ENCODE peak calls at places on chromosomes 13 and 19, in five cellular contexts. D is neuronal stem cell, P is trophoblast cell, G is H1, M is mesenchymal stem cell. U is an unnamed sample.

GRCh38 chr13:30907167-30907761 is 1.2 kb downstream of the MEDAG start:
- DNase-seq in D (no peak), P (no peak), G (no peak), M (peak), U (no peak)

GRCh38 chr19:27865927-27866777 is 1346.8 kb downstream of the UQCRFS1 start:
- DNase-seq in D (no peak), P (no peak), G (no peak), M (no peak), U (no peak)

GRCh38 chr19:10535613-10536012 is 8.1 kb upstream of the ATG4D start:
- DNase-seq in D (no peak), P (no peak), G (no peak), M (peak), U (no peak)

GRCh38 chr19:33670398-33670797 is 48.6 kb downstream of the CHST8 start:
- DNase-seq in D (no peak), P (no peak), G (no peak), M (no peak), U (no peak)

GRCh38 chr19:2270572-2271515 is 11.1 kb downstream of the PEAK3 start:
- DNase-seq in D (no peak), P (peak), G (no peak), M (peak), U (no peak)

GRCh38 chr13:30872685-30873443 is 33.2 kb upstream of the MEDAG start:
- DNase-seq in D (peak), P (peak), G (no peak), M (peak), U (peak)

GRCh38 chr13:78875792-78876580 is 217.0 kb upstream of the OBI1 start:
- DNase-seq in D (no peak), P (no peak), G (peak), M (no peak), U (peak)

GRCh38 chr19:40139533-40140287 is 49.0 kb upstream of the ZNF780A start:
- DNase-seq in D (peak), P (no peak), G (no peak), M (peak), U (no peak)

GRCh38 chr13:26601669-26602068 is 44.2 kb downstream of the WASF3 start:
- DNase-seq in D (no peak), P (no peak), G (no peak), M (peak), U (no peak)

GRCh38 chr13:51632643-51633357 is 48.5 kb downstream of the WDFY2 start:
- DNase-seq in D (peak), P (no peak), G (no peak), M (no peak), U (peak)

GRCh38 chr13:60139272-60139671 is 24.5 kb downstream of the DIAPH3 start:
- DNase-seq in D (no peak), P (no peak), G (no peak), M (no peak), U (no peak)

GRCh38 chr13:71610876-71611275 is 256.1 kb downstream of the DACH1 start:
- DNase-seq in D (no peak), P (no peak), G (no peak), M (peak), U (no peak)

GRCh38 chr13:97211986-97212385 is 10.1 kb upstream of the MBNL2 start:
- DNase-seq in D (no peak), P (peak), G (no peak), M (no peak), U (no peak)

GRCh38 chr19:971795-972194 is 12.3 kb upstream of the WDR18 start:
- DNase-seq in D (no peak), P (no peak), G (no peak), M (no peak), U (no peak)
- H2BK12ac ChIP-seq in D (no peak), P (no peak), G (no peak), M (no peak), U (no peak)

GRCh38 chr13:29282096-29282495 is 313.4 kb downstream of the SLC7A1 start:
- DNase-seq in D (no peak), P (no peak), G (no peak), M (no peak), U (no peak)

GRCh38 chr13:29284726-29285125 is 310.8 kb downstream of the SLC7A1 start:
- DNase-seq in D (no peak), P (no peak), G (no peak), M (no peak), U (no peak)

GRCh38 chr13:29279859-29280258 is 315.6 kb downstream of the SLC7A1 start:
- DNase-seq in D (no peak), P (no peak), G (no peak), M (no peak), U (no peak)
- H2AK5ac ChIP-seq in D (no peak), P (no peak), G (no peak), M (no peak), U (no peak)

GRCh38 chr19:913080-913748 is at the start of gene R3HDM4:
- DNase-seq in D (no peak), P (no peak), G (no peak), M (peak), U (peak)

GRCh38 chr19:907183-907853 is 5.7 kb downstream of the R3HDM4 start:
- DNase-seq in D (no peak), P (no peak), G (no peak), M (no peak), U (no peak)

GRCh38 chr19:906480-906879 is 6.5 kb downstream of the R3HDM4 start:
- DNase-seq in D (no peak), P (no peak), G (no peak), M (no peak), U (no peak)

GRCh38 chr19:912181-913079 is 589 bp downstream of the R3HDM4 start:
- DNase-seq in D (no peak), P (no peak), G (no peak), M (no peak), U (no peak)

GRCh38 chr19:911197-912033 is 1.6 kb downstream of the R3HDM4 start:
- DNase-seq in D (no peak), P (no peak), G (no peak), M (no peak), U (peak)
- H2BK12ac ChIP-seq in D (peak), P (no peak), G (no peak), M (peak), U (no peak)

GRCh38 chr19:19471682-19472081 is 43.7 kb downstream of the TSSK6 start:
- DNase-seq in D (no peak), P (no peak), G (no peak), M (no peak), U (no peak)
- H2AK5ac ChIP-seq in D (no peak), P (no peak), G (no peak), M (no peak), U (no peak)